ENCODE peak calls at places on chromosomes 2 and 18, in six cellular contexts. S, O, P, W, L and A are unnamed samples.

GRCh38 chr2:43188561-43189386 is 37.6 kb downstream of the ZFP36L2 start:
- DNase-seq in S (no peak), O (no peak), P (no peak), W (no peak), L (no peak), A (no peak)

GRCh38 chr2:145287686-145288085 is 767.8 kb upstream of the ZEB2 start:
- DNase-seq in S (no peak), O (peak), P (no peak), W (no peak), L (no peak), A (no peak)

GRCh38 chr18:48838921-48839818 is 111.6 kb downstream of the SMAD7 start:
- DNase-seq in S (no peak), O (peak), P (peak), W (peak), L (no peak), A (no peak)

GRCh38 chr2:74767618-74768017 is 66.3 kb upstream of the HK2 start:
- DNase-seq in S (peak), O (no peak), P (no peak), W (no peak), L (no peak), A (no peak)

GRCh38 chr2:227616631-227617030 is 667 bp upstream of the SCYGR4 start:
- DNase-seq in S (no peak), O (no peak), P (no peak), W (no peak), L (no peak), A (no peak)

GRCh38 chr2:188875104-188875503 is 99.1 kb upstream of the COL3A1 start:
- DNase-seq in S (no peak), O (no peak), P (no peak), W (no peak), L (no peak), A (no peak)

GRCh38 chr2:163556511-163556910 is 179.3 kb downstream of the FIGN start:
- DNase-seq in S (no peak), O (peak), P (no peak), W (no peak), L (no peak), A (no peak)

GRCh38 chr2:154452906-154453493 is 245.5 kb upstream of the KCNJ3 start:
- DNase-seq in S (no peak), O (peak), P (no peak), W (no peak), L (no peak), A (no peak)

GRCh38 chr2:111898703-111899514 is 502 bp downstream of the MERTK start:
- DNase-seq in S (no peak), O (no peak), P (no peak), W (no peak), L (no peak), A (no peak)

GRCh38 chr2:52311862-52312261 is 1279.9 kb upstream of the NRXN1 start:
- DNase-seq in S (no peak), O (no peak), P (no peak), W (no peak), L (no peak), A (no peak)

GRCh38 chr2:120747281-120747680 is 11.6 kb downstream of the GLI2 start:
- DNase-seq in S (peak), O (peak), P (no peak), W (no peak), L (no peak), A (no peak)

GRCh38 chr2:99806758-99807157 is 316.9 kb upstream of the REV1 start:
- DNase-seq in S (no peak), O (peak), P (no peak), W (no peak), L (no peak), A (no peak)